ENCODE peak calls at places on chromosomes 6 and 20, in six cellular contexts. H, A, M, L, B and P are unnamed samples.

GRCh38 chr6:28863607-28864320 is 60.0 kb downstream of the TRIM27 start:
- DNase-seq in L (peak), B (peak), M (peak), A (peak), H (peak), P (peak)

GRCh38 chr20:63628246-63628975 is 1.5 kb upstream of the GMEB2 start:
- DNase-seq in A (peak), H (no peak), L (no peak), M (peak), B (no peak), P (no peak)

GRCh38 chr6:33779895-33780294 is 9.0 kb downstream of the LEMD2 start:
- DNase-seq in L (no peak), M (no peak), H (no peak), A (no peak), B (no peak), P (no peak)

GRCh38 chr20:48544402-48545333 is 283.1 kb downstream of the PREX1 start:
- DNase-seq in M (peak), A (no peak), L (no peak), B (no peak), H (no peak), P (no peak)

GRCh38 chr6:104908431-104909139 is 48.3 kb upstream of the LIN28B start:
- DNase-seq in A (no peak), B (no peak), M (no peak), H (no peak), L (no peak), P (no peak)

GRCh38 chr6:88650029-88650619 is 313.3 kb downstream of the RNGTT start:
- DNase-seq in L (no peak), B (no peak), H (no peak), M (no peak), A (no peak), P (no peak)

GRCh38 chr6:8277769-8278168 is 157.6 kb downstream of the SLC35B3 start:
- DNase-seq in A (no peak), B (peak), M (no peak), H (no peak), L (no peak), P (no peak)

GRCh38 chr6:53439556-53439955 is 90.8 kb upstream of the ELOVL5 start:
- DNase-seq in H (no peak), M (no peak), B (no peak), A (no peak), L (no peak), P (no peak)

GRCh38 chr20:9392892-9393857 is 121.2 kb upstream of the LAMP5 start:
- DNase-seq in A (no peak), L (no peak), M (peak), H (peak), B (peak), P (no peak)

GRCh38 chr20:4601630-4602296 is 119.9 kb upstream of the PRND start:
- DNase-seq in M (peak), H (peak), B (no peak), A (no peak), L (no peak), P (no peak)

GRCh38 chr20:23132930-23133559 is 46.9 kb upstream of the CD93 start:
- DNase-seq in H (no peak), M (no peak), L (no peak), A (no peak), B (no peak), P (no peak)

GRCh38 chr20:64069614-64070243 is 6.7 kb downstream of the TCEA2 start:
- DNase-seq in L (no peak), B (peak), A (no peak), H (no peak), M (no peak), P (no peak)

GRCh38 chr6:52317841-52318581 is 33.5 kb upstream of the MCM3 start:
- DNase-seq in M (no peak), A (no peak), H (no peak), L (no peak), B (no peak), P (no peak)

GRCh38 chr6:159719287-159719686 is 8.0 kb upstream of the WTAP start:
- DNase-seq in A (no peak), M (no peak), L (no peak), B (no peak), H (no peak), P (no peak)

GRCh38 chr6:134405386-134406087 is 87.6 kb upstream of the SGK1 start:
- DNase-seq in L (no peak), A (no peak), B (no peak), H (no peak), M (no peak), P (no peak)

GRCh38 chr20:32473231-32474008 is 111.7 kb downstream of the NOL4L start:
- DNase-seq in M (no peak), B (no peak), L (no peak), A (no peak), H (no peak), P (no peak)

GRCh38 chr6:64254558-64254957 is 619.0 kb downstream of the PHF3 start:
- DNase-seq in H (no peak), M (no peak), A (no peak), B (no peak), L (no peak), P (no peak)

GRCh38 chr6:11021714-11022113 is 22.4 kb downstream of the ELOVL2 start:
- DNase-seq in L (no peak), H (no peak), B (no peak), M (no peak), A (no peak), P (no peak)